ENCODE peak calls at places on chromosome 20, in six cellular contexts. G, E, K, A, U and I are unnamed samples.

GRCh38 chr20:370151-370600 is 10.4 kb upstream of the TRIB3 start:
- DNase-seq in G (no peak), K (peak; percentile 61), A (peak; percentile 85), U (no peak), E (peak; percentile 71), I (no peak)

GRCh38 chr20:1798982-1799381 is 96.2 kb upstream of the SIRPA start:
- DNase-seq in E (no peak), A (no peak), K (no peak), U (no peak), G (no peak), I (no peak)

GRCh38 chr20:11949711-11950110 is 32.0 kb downstream of the BTBD3 start:
- DNase-seq in U (no peak), E (no peak), K (no peak), A (no peak), G (no peak), I (no peak)

GRCh38 chr20:19077370-19078220 is 134.8 kb upstream of the SLC24A3 start:
- DNase-seq in K (no peak), A (no peak), U (no peak), E (no peak), G (no peak), I (no peak)

GRCh38 chr20:17505664-17506517 is 25.3 kb downstream of the BFSP1 start:
- DNase-seq in A (no peak), E (no peak), K (no peak), G (no peak), U (no peak), I (no peak)

GRCh38 chr20:32737371-32738223 is 5.7 kb downstream of the COMMD7 start:
- DNase-seq in G (no peak), U (no peak), A (no peak), K (no peak), E (no peak), I (no peak)

GRCh38 chr20:52150440-52151258 is 40.9 kb downstream of the ZFP64 start:
- DNase-seq in A (peak; percentile 75), E (peak; percentile 56), U (no peak), K (peak; percentile 55), G (no peak), I (peak; percentile 40)

GRCh38 chr20:11511816-11512215 is 405.9 kb upstream of the BTBD3 start:
- DNase-seq in U (no peak), K (no peak), A (no peak), G (no peak), E (no peak), I (no peak)

GRCh38 chr20:59835448-59836395 is 97.7 kb downstream of the SYCP2 start:
- DNase-seq in G (no peak), A (no peak), K (peak; percentile 80), U (no peak), E (no peak), I (peak; percentile 26)

GRCh38 chr20:32628960-32629530 is 43.9 kb upstream of the NOL4L start:
- DNase-seq in A (peak; percentile 54), E (no peak), K (peak; percentile 82), G (no peak), U (no peak), I (no peak)

GRCh38 chr20:15638781-15639180 is 934.5 kb downstream of the KIF16B start:
- DNase-seq in E (no peak), U (no peak), G (no peak), A (no peak), K (no peak), I (no peak)

GRCh38 chr20:16404171-16404570 is 169.1 kb downstream of the KIF16B start:
- DNase-seq in G (no peak), U (no peak), K (no peak), E (no peak), A (no peak), I (no peak)

GRCh38 chr20:3995067-3995748 is 20.1 kb downstream of the RNF24 start:
- DNase-seq in K (no peak), U (no peak), A (no peak), E (no peak), G (no peak), I (no peak)

GRCh38 chr20:32528291-32528891 is 56.7 kb downstream of the NOL4L start:
- DNase-seq in A (no peak), E (no peak), K (no peak), U (peak; percentile 78), G (no peak), I (peak; percentile 61)

GRCh38 chr20:37897008-37897548 is 5.8 kb upstream of the VSTM2L start:
- DNase-seq in G (no peak), K (no peak), A (peak; percentile 65), U (no peak), E (no peak), I (peak; percentile 73)

GRCh38 chr20:14523090-14523489 is 185.7 kb upstream of the FLRT3 start:
- DNase-seq in K (no peak), U (no peak), A (peak; percentile 5), E (no peak), G (no peak), I (no peak)

GRCh38 chr20:18847226-18847625 is 33.6 kb downstream of the SCP2D1 start:
- DNase-seq in U (no peak), A (no peak), G (no peak), K (no peak), E (no peak), I (no peak)

GRCh38 chr20:42097741-42098140 is 479.6 kb upstream of the CHD6 start:
- DNase-seq in U (no peak), A (no peak), G (no peak), E (no peak), K (no peak), I (no peak)

GRCh38 chr20:46378390-46379009 is 27.9 kb downstream of the ELMO2 start:
- DNase-seq in E (no peak), U (no peak), A (peak; percentile 30), K (peak; percentile 28), G (no peak), I (no peak)

GRCh38 chr20:6765469-6766058 is 1.9 kb upstream of the BMP2 start:
- DNase-seq in A (peak; percentile 60), E (peak; percentile 71), G (no peak), U (no peak), K (peak; percentile 49), I (no peak)

GRCh38 chr20:34368547-34368946 is 5.5 kb downstream of the ITCH start:
- DNase-seq in G (no peak), U (no peak), E (peak; percentile 32), K (peak; percentile 18), A (no peak), I (no peak)

GRCh38 chr20:35303735-35304431 is 11.7 kb upstream of the FAM83C start:
- DNase-seq in K (peak; percentile 94), G (peak; percentile 76), A (peak; percentile 97), U (no peak), E (peak; percentile 92), I (peak; percentile 84)

GRCh38 chr20:23268792-23269354 is 81.7 kb upstream of the NXT1 start:
- DNase-seq in A (peak; percentile 74), K (no peak), E (peak; percentile 21), G (no peak), U (no peak), I (no peak)

GRCh38 chr20:62362991-62363919 is 3.9 kb downstream of the LAMA5 start:
- DNase-seq in U (peak; percentile 67), A (peak; percentile 55), G (no peak), E (peak; percentile 80), K (peak; percentile 66), I (peak; percentile 52)

GRCh38 chr20:14384411-14384810 is 47.0 kb upstream of the FLRT3 start:
- DNase-seq in G (no peak), K (peak; percentile 13), U (no peak), E (no peak), A (no peak), I (no peak)

GRCh38 chr20:60565093-60565492 is 606.9 kb downstream of the CDH26 start:
- DNase-seq in U (no peak), E (no peak), G (no peak), K (no peak), A (no peak), I (no peak)

GRCh38 chr20:8045946-8046345 is 26.4 kb upstream of the TMX4 start:
- DNase-seq in E (no peak), G (no peak), K (no peak), U (no peak), A (no peak), I (no peak)

GRCh38 chr20:24610341-24611115 is 141.1 kb downstream of the SYNDIG1 start:
- DNase-seq in U (no peak), E (no peak), A (no peak), K (no peak), G (no peak), I (no peak)
- H3K4me1 ChIP-seq in U (no peaks in the 10 kb centered on the region), E (peaks cover 5% of the 10 kb centered on the region), A (no peaks in the 10 kb centered on the region), K (no peaks in the 10 kb centered on the region), G (no peaks in the 10 kb centered on the region), I (no peaks in the 10 kb centered on the region)

DNA sequence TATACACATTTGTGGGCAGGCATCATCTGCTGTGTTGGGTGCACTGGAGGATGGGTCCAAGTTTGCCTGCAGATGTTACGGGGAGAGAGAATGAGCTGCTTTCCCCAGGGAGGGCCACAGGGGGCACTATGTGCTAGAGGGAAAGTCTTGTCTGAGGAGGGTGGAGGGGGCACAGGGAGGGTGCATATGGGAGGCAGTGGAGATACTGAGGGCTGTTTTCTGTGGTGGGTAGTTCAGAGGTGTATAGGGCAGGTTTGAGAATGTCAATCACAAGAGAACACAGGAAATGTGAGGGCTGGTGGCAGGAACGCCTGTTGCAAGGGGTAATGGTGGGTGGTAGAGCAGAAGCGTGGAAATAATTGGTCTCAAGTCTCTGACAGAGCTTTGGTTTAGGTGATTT is 7.7 kb upstream of the PTPRA start:
- DNase-seq in U (no peak), G (no peak), E (no peak), K (no peak), A (no peak), I (no peak)
- TF ChIP-seq CTCF in U (no peak), G (no peak), E (no peak), K (no peak), A (no peak), I (no peak)

GRCh38 chr20:50380697-50381040 is 129.5 kb upstream of the PTPN1 start:
- DNase-seq in E (peak; percentile 68), G (no peak), A (no peak), K (peak; percentile 32), U (no peak), I (peak; percentile 65)

GRCh38 chr20:50381053-50381732 is 129.0 kb upstream of the PTPN1 start:
- DNase-seq in A (no peak), E (no peak), G (no peak), U (no peak), K (no peak), I (no peak)

GRCh38 chr20:50379991-50380696 is 130.0 kb upstream of the PTPN1 start:
- DNase-seq in E (no peak), A (no peak), U (no peak), K (no peak), G (no peak), I (no peak)

GRCh38 chr20:50379049-50379990 is 130.9 kb upstream of the PTPN1 start:
- DNase-seq in A (no peak), U (peak; percentile 88), K (peak; percentile 82), E (no peak), G (peak; percentile 96), I (peak; percentile 66)

GRCh38 chr20:50381771-50382593 is 128.2 kb upstream of the PTPN1 start:
- DNase-seq in K (no peak), U (no peak), G (no peak), E (no peak), A (peak; percentile 57), I (no peak)
- H3K4me1 ChIP-seq in K (peaks cover 14% of the 10 kb centered on the region), U (peaks cover 85% of the 10 kb centered on the region), G (no peaks in the 10 kb centered on the region), E (peaks cover 63% of the 10 kb centered on the region), A (peaks cover 37% of the 10 kb centered on the region), I (peaks cover 7% of the 10 kb centered on the region)

GRCh38 chr20:58028123-58028522 is 200.3 kb downstream of the ANKRD60 start:
- DNase-seq in U (no peak), E (no peak), A (no peak), G (no peak), K (no peak), I (peak; percentile 63)
- TF ChIP-seq CTCF in U (no peak), E (peak; percentile 5), A (no peak), G (no peak), K (peak; percentile 6), I (peak; percentile 54)